ENCODE peak calls at places on chromosomes 16 and 17, in seven cellular contexts. B is tibial nerve, I is progenitor cell of endocrine pancreas, Z is aorta, O is AG08396, N is EL, U is C1 segment of cervical spinal cord. C is an unnamed sample.

GRCh38 chr16:4313563-4314531 is 2.0 kb upstream of the GLIS2 start:
- DNase-seq in B (no peak), I (peak), Z (peak), O (no peak), N (no peak), U (no peak), C (peak)

GRCh38 chr17:57584050-57584551 is 161.0 kb downstream of the CCDC182 start:
- DNase-seq in B (no peak), I (no peak), Z (no peak), O (no peak), N (no peak), U (no peak), C (no peak)

GRCh38 chr16:83002351-83003334 is 375.9 kb downstream of the CDH13 start:
- DNase-seq in B (no peak), I (no peak), Z (no peak), O (peak), N (peak), U (no peak), C (peak)

GRCh38 chr17:83122834-83123233 is 43.4 kb downstream of the METRNL start:
- DNase-seq in B (no peak), I (no peak), Z (peak), O (no peak), N (no peak), U (no peak), C (no peak)

GRCh38 chr17:50134206-50135110 is 4.5 kb upstream of the SAMD14 start:
- DNase-seq in B (no peak), I (no peak), Z (no peak), O (no peak), N (peak), U (no peak), C (no peak)

GRCh38 chr16:64090327-64090726 is 1031.5 kb downstream of the CDH11 start:
- DNase-seq in B (no peak), I (no peak), Z (no peak), O (no peak), N (no peak), U (no peak), C (no peak)

GRCh38 chr16:27382187-27382855 is 19.7 kb upstream of the IL21R start:
- DNase-seq in B (no peak), I (no peak), Z (peak), O (no peak), N (no peak), U (no peak), C (no peak)

GRCh38 chr17:4708436-4708835 is 2.0 kb upstream of the ARRB2 start:
- DNase-seq in B (no peak), I (no peak), Z (no peak), O (no peak), N (no peak), U (no peak), C (peak)

GRCh38 chr17:71409137-71409536 is 711.7 kb upstream of the SOX9 start:
- DNase-seq in B (no peak), I (no peak), Z (no peak), O (no peak), N (no peak), U (no peak), C (no peak)